ENCODE peak calls at places on chromosome 15, in eight cellular contexts. O is DND-41; D is T-helper 17 cell; P is NCI-H1092; M is H7; U is central memory CD4-positive, alpha-beta T cell; V is HEK293T; Z is GM10248. R is an unnamed sample.

GRCh38 chr15:69751575-69751974 is 299.0 kb downstream of the RPLP1 start:
- DNase-seq in O (no peak), D (no peak), P (no peak), M (no peak), U (no peak), V (no peak), Z (no peak), R (no peak)

GRCh38 chr15:23599053-23599452 is 33.6 kb downstream of the MKRN3 start:
- DNase-seq in O (no peak), D (no peak), P (no peak), M (no peak), U (no peak), V (no peak), Z (no peak), R (no peak)

GRCh38 chr15:95492388-95493070 is 838.0 kb upstream of the NR2F2 start:
- DNase-seq in O (no peak), D (no peak), P (no peak), M (no peak), U (no peak), V (no peak), Z (no peak), R (no peak)

GRCh38 chr15:66621491-66622467 is 56.0 kb upstream of the LCTL start:
- DNase-seq in O (no peak), D (no peak), P (no peak), M (peak), U (no peak), V (no peak), Z (no peak), R (no peak)

GRCh38 chr15:44861439-44861910 is 95.0 kb upstream of the TERB2 start:
- DNase-seq in O (no peak), D (no peak), P (no peak), M (peak), U (no peak), V (no peak), Z (no peak), R (no peak)

GRCh38 chr15:83559310-83559966 is 94.5 kb upstream of the ADAMTSL3 start:
- DNase-seq in O (peak), D (no peak), P (peak), M (peak), U (peak), V (peak), Z (peak), R (peak)

GRCh38 chr15:62124953-62125263 is 40.2 kb downstream of the C2CD4B start:
- DNase-seq in O (peak), D (no peak), P (no peak), M (no peak), U (no peak), V (no peak), Z (no peak), R (no peak)

GRCh38 chr15:63156086-63156707 is 1.1 kb downstream of the RPS27L start:
- DNase-seq in O (no peak), D (no peak), P (no peak), M (no peak), U (no peak), V (no peak), Z (no peak), R (no peak)

GRCh38 chr15:75594276-75594675 is 15.2 kb upstream of the PTPN9 start:
- DNase-seq in O (no peak), D (no peak), P (no peak), M (no peak), U (no peak), V (no peak), Z (no peak), R (no peak)

GRCh38 chr15:74960995-74961588 is 4.5 kb upstream of the RPP25 start:
- DNase-seq in O (no peak), D (no peak), P (no peak), M (no peak), U (no peak), V (no peak), Z (no peak), R (no peak)

GRCh38 chr15:92034227-92034626 is 180.7 kb downstream of the SLCO3A1 start:
- DNase-seq in O (no peak), D (no peak), P (no peak), M (no peak), U (no peak), V (no peak), Z (no peak), R (no peak)

GRCh38 chr15:98914626-98915025 is 93.0 kb downstream of the PGPEP1L start:
- DNase-seq in O (no peak), D (no peak), P (no peak), M (no peak), U (no peak), V (no peak), Z (no peak), R (no peak)

GRCh38 chr15:86691091-86691490 is 611.4 kb downstream of the AGBL1 start:
- DNase-seq in O (no peak), D (no peak), P (no peak), M (no peak), U (no peak), V (no peak), Z (no peak), R (no peak)

GRCh38 chr15:37291920-37292319 is 191.6 kb upstream of the MEIS2 start:
- DNase-seq in O (no peak), D (no peak), P (no peak), M (no peak), U (no peak), V (no peak), Z (no peak), R (no peak)

GRCh38 chr15:101276501-101277037 is 716 bp downstream of the SELENOS start:
- DNase-seq in O (peak), D (no peak), P (no peak), M (peak), U (no peak), V (peak), Z (peak), R (peak)

GRCh38 chr15:78929536-78930264 is 15.1 kb downstream of the CTSH start:
- DNase-seq in O (no peak), D (no peak), P (no peak), M (peak), U (no peak), V (no peak), Z (no peak), R (no peak)

GRCh38 chr15:80856809-80857377 is 77.7 kb downstream of the CEMIP start:
- DNase-seq in O (no peak), D (no peak), P (peak), M (peak), U (no peak), V (no peak), Z (no peak), R (no peak)

GRCh38 chr15:89244512-89244869 is 712 bp downstream of the FANCI start:
- DNase-seq in O (no peak), D (no peak), P (no peak), M (no peak), U (no peak), V (peak), Z (no peak), R (no peak)

GRCh38 chr15:39594764-39595620 is 14.1 kb downstream of the THBS1 start:
- DNase-seq in O (no peak), D (no peak), P (no peak), M (no peak), U (no peak), V (no peak), Z (no peak), R (no peak)

GRCh38 chr15:50685976-50686467 is 575 bp downstream of the TRPM7 start:
- DNase-seq in O (peak), D (peak), P (no peak), M (peak), U (peak), V (peak), Z (peak), R (peak)

GRCh38 chr15:79418693-79419279 is 13.3 kb upstream of the MINAR1 start:
- DNase-seq in O (no peak), D (no peak), P (no peak), M (no peak), U (no peak), V (no peak), Z (no peak), R (no peak)

GRCh38 chr15:74788716-74789151 is 6.9 kb downstream of the CSK start:
- DNase-seq in O (peak), D (no peak), P (no peak), M (peak), U (peak), V (no peak), Z (peak), R (peak)

GRCh38 chr15:29920515-29920914 is 98.2 kb upstream of the TJP1 start:
- DNase-seq in O (no peak), D (no peak), P (no peak), M (no peak), U (no peak), V (no peak), Z (no peak), R (no peak)

GRCh38 chr15:72074335-72075060 is 43.5 kb downstream of the MYO9A start:
- DNase-seq in O (no peak), D (no peak), P (no peak), M (no peak), U (no peak), V (no peak), Z (no peak), R (no peak)

GRCh38 chr15:31516874-31517273 is 190.2 kb downstream of the KLF13 start:
- DNase-seq in O (no peak), D (no peak), P (no peak), M (no peak), U (no peak), V (no peak), Z (no peak), R (no peak)

GRCh38 chr15:62922514-62922913 is 120.0 kb upstream of the TPM1 start:
- DNase-seq in O (no peak), D (no peak), P (no peak), M (no peak), U (no peak), V (no peak), Z (no peak), R (no peak)

GRCh38 chr15:69357773-69358765 is 56.1 kb upstream of the KIF23 start:
- DNase-seq in O (no peak), D (no peak), P (no peak), M (no peak), U (no peak), V (peak), Z (no peak), R (no peak)

GRCh38 chr15:31483053-31483923 is 156.7 kb downstream of the KLF13 start:
- DNase-seq in O (no peak), D (peak), P (no peak), M (peak), U (peak), V (no peak), Z (peak), R (peak)

GRCh38 chr15:89401636-89402252 is 67.1 kb upstream of the POLG start:
- DNase-seq in O (no peak), D (no peak), P (no peak), M (no peak), U (no peak), V (no peak), Z (no peak), R (no peak)

GRCh38 chr15:79130535-79131130 is 40.1 kb upstream of the RASGRF1 start:
- DNase-seq in O (no peak), D (no peak), P (no peak), M (peak), U (no peak), V (peak), Z (no peak), R (no peak)

GRCh38 chr15:57861805-57862586 is 155.5 kb downstream of the POLR2M start:
- DNase-seq in O (no peak), D (no peak), P (no peak), M (no peak), U (no peak), V (no peak), Z (no peak), R (no peak)

GRCh38 chr15:56891852-56892251 is 26.6 kb upstream of the TCF12 start:
- DNase-seq in O (no peak), D (no peak), P (no peak), M (peak), U (no peak), V (no peak), Z (no peak), R (no peak)

GRCh38 chr15:60672400-60672799 is 193.5 kb upstream of the ICE2 start:
- DNase-seq in O (no peak), D (no peak), P (no peak), M (no peak), U (no peak), V (no peak), Z (no peak), R (no peak)

GRCh38 chr15:65248506-65248905 is 37.2 kb upstream of the CILP start:
- DNase-seq in O (no peak), D (no peak), P (no peak), M (peak), U (no peak), V (no peak), Z (no peak), R (no peak)

GRCh38 chr15:39657714-39658113 is 76.8 kb downstream of the THBS1 start:
- DNase-seq in O (no peak), D (no peak), P (no peak), M (no peak), U (no peak), V (no peak), Z (no peak), R (no peak)

GRCh38 chr15:77527164-77527778 is 105.4 kb downstream of the LINGO1 start:
- DNase-seq in O (peak), D (no peak), P (no peak), M (peak), U (no peak), V (peak), Z (no peak), R (no peak)

GRCh38 chr15:64944961-64945360 is 33.3 kb downstream of the ANKDD1A start:
- DNase-seq in O (no peak), D (no peak), P (no peak), M (no peak), U (no peak), V (no peak), Z (no peak), R (no peak)

GRCh38 chr15:68781766-68782588 is 38.7 kb downstream of the ANP32A start:
- DNase-seq in O (no peak), D (no peak), P (no peak), M (no peak), U (no peak), V (no peak), Z (no peak), R (peak)